ENCODE peak calls at places on chromosomes 1 and 21, in four cellular contexts. T, N, B and G are unnamed samples.
A peak's percentile ranks its signal among the peaks of the same experiment; 100 is the strongest.

GRCh38 chr1:118866330-118866729 is 121.8 kb downstream of the TBX15 start:
- DNase-seq in T (no peak), N (no peak), B (no peak), G (no peak)

GRCh38 chr1:240492832-240493440 is 119.0 kb downstream of the GREM2 start:
- DNase-seq in T (no peak), N (no peak), B (no peak), G (peak; percentile 73)

GRCh38 chr1:238257018-238257417 is 366.3 kb upstream of the ZP4 start:
- DNase-seq in T (no peak), N (no peak), B (no peak), G (no peak)

GRCh38 chr1:15735304-15736034 is 589 bp upstream of the SLC25A34 start:
- DNase-seq in T (no peak), N (peak; percentile 85), B (no peak), G (peak; percentile 57)

GRCh38 chr1:60130703-60131102 is 57.1 kb upstream of the C1orf87 start:
- DNase-seq in T (no peak), N (no peak), B (no peak), G (no peak)

GRCh38 chr1:40039245-40039756 is 1.2 kb upstream of the CAP1 start:
- DNase-seq in T (peak; percentile 44), N (no peak), B (peak; percentile 41), G (peak; percentile 79)

GRCh38 chr21:45151484-45152115 is 77.2 kb downstream of the ADARB1 start:
- DNase-seq in T (no peak), N (no peak), B (no peak), G (no peak)

GRCh38 chr21:25626752-25627151 is 12.3 kb upstream of the JAM2 start:
- DNase-seq in T (peak; percentile 15), N (no peak), B (no peak), G (no peak)

GRCh38 chr1:40630488-40631223 is 34.8 kb downstream of the RIMS3 start:
- DNase-seq in T (no peak), N (no peak), B (no peak), G (no peak)

GRCh38 chr21:37220981-37221664 is 46.0 kb downstream of the VPS26C start:
- DNase-seq in T (peak; percentile 96), N (peak; percentile 89), B (peak; percentile 56), G (peak; percentile 95)
- H3K4me1 ChIP-seq in T (no peaks in the 10 kb centered on the region), N (no peaks in the 10 kb centered on the region), B (peaks cover 3% of the 10 kb centered on the region), G (peaks cover 6% of the 10 kb centered on the region)

DNA sequence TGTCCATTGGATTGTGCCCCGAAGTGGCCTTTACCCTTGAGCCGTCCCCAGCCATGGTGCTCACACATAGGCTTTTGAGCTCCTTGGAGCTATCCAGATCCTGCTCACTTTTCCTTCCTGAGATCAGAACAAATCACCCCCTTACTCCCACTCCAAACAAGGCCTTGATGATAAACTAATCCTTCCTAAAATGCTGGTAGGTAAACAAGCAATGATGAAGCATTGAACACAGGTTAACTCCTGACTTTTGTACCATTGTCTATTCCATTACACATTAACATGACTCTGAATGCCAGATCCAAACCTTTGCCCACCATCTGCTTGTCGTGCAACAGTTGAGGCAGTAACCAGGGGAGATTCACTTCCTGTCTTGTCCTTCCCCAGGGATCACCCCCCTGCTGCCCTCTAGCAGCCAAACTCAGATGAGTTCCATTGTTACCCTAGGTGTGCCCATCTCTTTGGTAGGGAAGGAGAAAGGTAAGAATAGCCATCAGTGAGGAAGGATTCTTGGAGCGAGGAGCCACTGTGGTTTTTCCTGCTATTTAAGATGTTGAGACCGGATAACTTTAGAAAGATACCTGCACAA is 79.5 kb upstream of the DNAJC6 start:
- DNase-seq in T (no peak), N (no peak), B (no peak), G (no peak)
- TF ChIP-seq CTCF in T (no peak), N (no peak), B (no peak), G (no peak)

GRCh38 chr1:193342811-193343210 is 156.4 kb upstream of the B3GALT2 start:
- DNase-seq in T (no peak), N (no peak), B (no peak), G (no peak)
- H3K4me1 ChIP-seq in T (no peaks in the 10 kb centered on the region), N (no peaks in the 10 kb centered on the region), B (no peaks in the 10 kb centered on the region), G (no peaks in the 10 kb centered on the region)

GRCh38 chr1:235009074-235009473 is 119.6 kb downstream of the TOMM20 start:
- DNase-seq in T (no peak), N (no peak), B (no peak), G (no peak)
- TF ChIP-seq CTCF in T (no peak), N (no peak), B (no peak), G (no peak)